ENCODE peak calls at places on chromosome 1, in ten cellular contexts. One of them, this sample, is unnamed.

GRCh38 chr1:12549106-12549459 is 68.9 kb downstream of the DHRS3 start:
- DNase-seq in GM10248: no peak
- DNase-seq in GM12865: no peak
- DNase-seq in lower lobe of right lung: peak; percentile 49
- DNase-seq in fibroblast of lung: peak; percentile 22
- DNase-seq in WTC11: no peak
- DNase-seq in AG09319: no peak
- DNase-seq in AG09309: no peak
- DNase-seq in GM06990: no peak
- DNase-seq in brain microvascular endothelial cell: peak; percentile 83
- DNase-seq in this sample: no peak

GRCh38 chr1:14924012-14924452 is 229.5 kb upstream of the TMEM51 start:
- DNase-seq in GM10248: peak; percentile 74
- DNase-seq in GM12865: peak; percentile 45
- DNase-seq in lower lobe of right lung: peak; percentile 89
- DNase-seq in fibroblast of lung: peak; percentile 61
- DNase-seq in WTC11: peak; percentile 51
- DNase-seq in AG09319: peak; percentile 60
- DNase-seq in AG09309: no peak
- DNase-seq in GM06990: peak; percentile 35
- DNase-seq in brain microvascular endothelial cell: no peak
- DNase-seq in this sample: peak; percentile 32

GRCh38 chr1:244082969-244083368 is 31.9 kb downstream of the ZBTB18 start:
- DNase-seq in GM10248: no peak
- DNase-seq in GM12865: no peak
- DNase-seq in lower lobe of right lung: no peak
- DNase-seq in fibroblast of lung: no peak
- DNase-seq in WTC11: no peak
- DNase-seq in AG09319: no peak
- DNase-seq in AG09309: no peak
- DNase-seq in GM06990: no peak
- DNase-seq in brain microvascular endothelial cell: no peak
- DNase-seq in this sample: no peak

GRCh38 chr1:24918370-24918769 is 11.7 kb downstream of the RUNX3 start:
- DNase-seq in GM10248: no peak
- DNase-seq in GM12865: no peak
- DNase-seq in lower lobe of right lung: no peak
- DNase-seq in fibroblast of lung: no peak
- DNase-seq in WTC11: no peak
- DNase-seq in AG09319: no peak
- DNase-seq in AG09309: no peak
- DNase-seq in GM06990: no peak
- DNase-seq in brain microvascular endothelial cell: no peak
- DNase-seq in this sample: no peak

GRCh38 chr1:902023-902422 is 21.7 kb upstream of the SAMD11 start:
- DNase-seq in GM10248: peak; percentile 11
- DNase-seq in GM12865: peak; percentile 0
- DNase-seq in lower lobe of right lung: no peak
- DNase-seq in fibroblast of lung: no peak
- DNase-seq in WTC11: no peak
- DNase-seq in AG09319: no peak
- DNase-seq in AG09309: no peak
- DNase-seq in GM06990: no peak
- DNase-seq in brain microvascular endothelial cell: no peak
- DNase-seq in this sample: no peak

GRCh38 chr1:110460253-110461220 is 9.6 kb downstream of the PROK1 start:
- DNase-seq in GM10248: peak; percentile 82
- DNase-seq in GM12865: peak; percentile 81
- DNase-seq in lower lobe of right lung: no peak
- DNase-seq in fibroblast of lung: peak; percentile 80
- DNase-seq in WTC11: peak; percentile 88
- DNase-seq in AG09319: peak; percentile 54
- DNase-seq in AG09309: peak; percentile 54
- DNase-seq in GM06990: peak; percentile 29
- DNase-seq in brain microvascular endothelial cell: peak; percentile 76
- DNase-seq in this sample: peak; percentile 92

GRCh38 chr1:218171302-218171893 is 113.7 kb upstream of the RRP15 start:
- DNase-seq in GM10248: peak; percentile 14
- DNase-seq in GM12865: peak; percentile 28
- DNase-seq in lower lobe of right lung: no peak
- DNase-seq in fibroblast of lung: peak; percentile 69
- DNase-seq in WTC11: no peak
- DNase-seq in AG09319: peak; percentile 2
- DNase-seq in AG09309: peak; percentile 7
- DNase-seq in GM06990: no peak
- DNase-seq in brain microvascular endothelial cell: no peak
- DNase-seq in this sample: no peak

GRCh38 chr1:156833598-156833997 is 16.9 kb upstream of the SH2D2A start:
- DNase-seq in GM10248: no peak
- DNase-seq in GM12865: peak; percentile 29
- DNase-seq in lower lobe of right lung: no peak
- DNase-seq in fibroblast of lung: no peak
- DNase-seq in WTC11: no peak
- DNase-seq in AG09319: no peak
- DNase-seq in AG09309: no peak
- DNase-seq in GM06990: no peak
- DNase-seq in brain microvascular endothelial cell: no peak
- DNase-seq in this sample: no peak

GRCh38 chr1:84776639-84777038 is 86.4 kb upstream of the SSX2IP start:
- DNase-seq in GM10248: no peak
- DNase-seq in GM12865: no peak
- DNase-seq in lower lobe of right lung: no peak
- DNase-seq in fibroblast of lung: no peak
- DNase-seq in WTC11: no peak
- DNase-seq in AG09319: no peak
- DNase-seq in AG09309: peak; percentile 52
- DNase-seq in GM06990: no peak
- DNase-seq in brain microvascular endothelial cell: no peak
- DNase-seq in this sample: no peak

GRCh38 chr1:42978317-42979036 is 19.8 kb upstream of the SLC2A1 start:
- DNase-seq in GM10248: no peak
- DNase-seq in GM12865: no peak
- DNase-seq in lower lobe of right lung: no peak
- DNase-seq in fibroblast of lung: no peak
- DNase-seq in WTC11: no peak
- DNase-seq in AG09319: no peak
- DNase-seq in AG09309: no peak
- DNase-seq in GM06990: no peak
- DNase-seq in brain microvascular endothelial cell: peak; percentile 51
- DNase-seq in this sample: no peak

GRCh38 chr1:62025154-62025553 is 169.5 kb upstream of the L1TD1 start:
- DNase-seq in GM10248: no peak
- DNase-seq in GM12865: no peak
- DNase-seq in lower lobe of right lung: no peak
- DNase-seq in fibroblast of lung: no peak
- DNase-seq in WTC11: no peak
- DNase-seq in AG09319: no peak
- DNase-seq in AG09309: no peak
- DNase-seq in GM06990: no peak
- DNase-seq in brain microvascular endothelial cell: no peak
- DNase-seq in this sample: no peak

GRCh38 chr1:11041048-11041447 is 6.0 kb downstream of the MASP2 start:
- DNase-seq in GM10248: no peak
- DNase-seq in GM12865: no peak
- DNase-seq in lower lobe of right lung: no peak
- DNase-seq in fibroblast of lung: no peak
- DNase-seq in WTC11: no peak
- DNase-seq in AG09319: no peak
- DNase-seq in AG09309: no peak
- DNase-seq in GM06990: no peak
- DNase-seq in brain microvascular endothelial cell: no peak
- DNase-seq in this sample: no peak

GRCh38 chr1:210292276-210292851 is 36.3 kb upstream of the HHAT start:
- DNase-seq in GM10248: peak; percentile 64
- DNase-seq in GM12865: no peak
- DNase-seq in lower lobe of right lung: peak; percentile 87
- DNase-seq in fibroblast of lung: no peak
- DNase-seq in WTC11: peak; percentile 84
- DNase-seq in AG09319: peak; percentile 25
- DNase-seq in AG09309: no peak
- DNase-seq in GM06990: peak; percentile 28
- DNase-seq in brain microvascular endothelial cell: no peak
- DNase-seq in this sample: peak; percentile 60

GRCh38 chr1:55214903-55215193 is 316 bp downstream of the USP24 start:
- DNase-seq in GM10248: no peak
- DNase-seq in GM12865: no peak
- DNase-seq in lower lobe of right lung: peak; percentile 58
- DNase-seq in fibroblast of lung: peak; percentile 53
- DNase-seq in WTC11: peak; percentile 48
- DNase-seq in AG09319: no peak
- DNase-seq in AG09309: no peak
- DNase-seq in GM06990: no peak
- DNase-seq in brain microvascular endothelial cell: peak; percentile 20
- DNase-seq in this sample: peak; percentile 44

GRCh38 chr1:230067441-230067870 is 418 bp downstream of the GALNT2 start:
- DNase-seq in GM10248: peak; percentile 35
- DNase-seq in GM12865: peak; percentile 25
- DNase-seq in lower lobe of right lung: peak; percentile 57
- DNase-seq in fibroblast of lung: peak; percentile 61
- DNase-seq in WTC11: peak; percentile 37
- DNase-seq in AG09319: no peak
- DNase-seq in AG09309: no peak
- DNase-seq in GM06990: peak; percentile 43
- DNase-seq in brain microvascular endothelial cell: no peak
- DNase-seq in this sample: peak; percentile 28

GRCh38 chr1:199909137-199909536 is 118.4 kb upstream of the NR5A2 start:
- DNase-seq in GM10248: no peak
- DNase-seq in GM12865: no peak
- DNase-seq in lower lobe of right lung: no peak
- DNase-seq in fibroblast of lung: no peak
- DNase-seq in WTC11: no peak
- DNase-seq in AG09319: no peak
- DNase-seq in AG09309: no peak
- DNase-seq in GM06990: no peak
- DNase-seq in brain microvascular endothelial cell: no peak
- DNase-seq in this sample: no peak

DNA sequence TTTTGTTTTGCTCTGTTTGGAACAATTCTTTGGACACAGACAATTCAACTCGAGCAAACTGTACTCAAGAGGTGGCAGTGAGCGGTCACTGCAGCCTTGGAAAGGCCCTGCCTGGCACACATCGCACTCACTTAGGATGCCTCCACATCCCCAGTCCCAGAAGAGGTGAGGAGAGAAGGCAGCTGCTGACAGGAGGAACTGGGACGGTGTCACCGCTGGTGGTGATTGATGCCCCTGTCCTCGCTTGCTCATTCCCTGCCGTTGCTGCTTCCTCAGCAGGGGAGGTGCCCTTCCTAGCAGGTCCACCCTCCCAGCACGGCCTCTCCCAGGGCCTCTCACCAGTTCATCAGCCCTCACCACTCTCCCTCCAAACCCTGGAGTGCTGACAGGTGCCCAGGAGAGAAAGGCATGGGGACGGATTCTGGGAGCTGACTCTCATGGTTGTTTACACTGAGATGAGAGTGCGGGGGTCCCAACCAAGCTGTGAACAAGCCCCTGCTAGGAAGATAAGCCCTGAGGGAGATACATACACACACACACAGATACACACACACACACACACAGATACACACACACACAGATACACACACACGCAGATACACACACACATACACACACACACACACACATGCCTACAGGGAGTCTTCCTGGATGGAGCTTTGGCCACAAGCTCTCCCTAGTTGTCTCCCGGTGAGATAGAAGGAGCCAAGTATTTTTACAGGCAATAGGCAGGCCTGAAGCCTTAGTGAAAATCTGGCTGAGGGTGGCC is 101.1 kb downstream of the CDC7 start:
- DNase-seq in GM10248: no peak
- DNase-seq in GM12865: no peak
- DNase-seq in lower lobe of right lung: no peak
- DNase-seq in fibroblast of lung: no peak
- DNase-seq in WTC11: no peak
- DNase-seq in AG09319: no peak
- DNase-seq in AG09309: no peak
- DNase-seq in GM06990: no peak
- DNase-seq in brain microvascular endothelial cell: no peak
- DNase-seq in this sample: no peak
- TF ChIP-seq CTCF in GM10248: no peak
- TF ChIP-seq CTCF in GM12865: no peak
- TF ChIP-seq CTCF in lower lobe of right lung: no peak
- TF ChIP-seq CTCF in fibroblast of lung: no peak
- TF ChIP-seq CTCF in WTC11: no peak
- TF ChIP-seq CTCF in AG09319: no peak
- TF ChIP-seq CTCF in AG09309: no peak
- TF ChIP-seq CTCF in GM06990: no peak
- TF ChIP-seq CTCF in brain microvascular endothelial cell: no peak
- TF ChIP-seq CTCF in this sample: no peak

GRCh38 chr1:248404024-248404423 is 1.2 kb downstream of the OR2T1 start:
- DNase-seq in GM10248: no peak
- DNase-seq in GM12865: peak; percentile 33
- DNase-seq in lower lobe of right lung: no peak
- DNase-seq in fibroblast of lung: no peak
- DNase-seq in WTC11: no peak
- DNase-seq in AG09319: no peak
- DNase-seq in AG09309: no peak
- DNase-seq in GM06990: peak; percentile 57
- DNase-seq in brain microvascular endothelial cell: no peak
- DNase-seq in this sample: no peak
- TF ChIP-seq CTCF in GM10248: no peak
- TF ChIP-seq CTCF in GM12865: peak; percentile 15
- TF ChIP-seq CTCF in lower lobe of right lung: no peak
- TF ChIP-seq CTCF in fibroblast of lung: no peak
- TF ChIP-seq CTCF in WTC11: no peak
- TF ChIP-seq CTCF in AG09319: no peak
- TF ChIP-seq CTCF in AG09309: no peak
- TF ChIP-seq CTCF in GM06990: peak; percentile 31
- TF ChIP-seq CTCF in brain microvascular endothelial cell: no peak
- TF ChIP-seq CTCF in this sample: no peak

GRCh38 chr1:216111842-216112241 is 311.4 kb downstream of the USH2A start:
- DNase-seq in GM10248: no peak
- DNase-seq in GM12865: no peak
- DNase-seq in lower lobe of right lung: no peak
- DNase-seq in fibroblast of lung: peak; percentile 23
- DNase-seq in WTC11: no peak
- DNase-seq in AG09319: no peak
- DNase-seq in AG09309: no peak
- DNase-seq in GM06990: no peak
- DNase-seq in brain microvascular endothelial cell: no peak
- DNase-seq in this sample: no peak
- TF ChIP-seq CTCF in GM10248: no peak
- TF ChIP-seq CTCF in GM12865: no peak
- TF ChIP-seq CTCF in lower lobe of right lung: no peak
- TF ChIP-seq CTCF in fibroblast of lung: no peak
- TF ChIP-seq CTCF in WTC11: no peak
- TF ChIP-seq CTCF in AG09319: peak; percentile 27
- TF ChIP-seq CTCF in AG09309: no peak
- TF ChIP-seq CTCF in GM06990: no peak
- TF ChIP-seq CTCF in brain microvascular endothelial cell: peak; percentile 6
- TF ChIP-seq CTCF in this sample: no peak

DNA sequence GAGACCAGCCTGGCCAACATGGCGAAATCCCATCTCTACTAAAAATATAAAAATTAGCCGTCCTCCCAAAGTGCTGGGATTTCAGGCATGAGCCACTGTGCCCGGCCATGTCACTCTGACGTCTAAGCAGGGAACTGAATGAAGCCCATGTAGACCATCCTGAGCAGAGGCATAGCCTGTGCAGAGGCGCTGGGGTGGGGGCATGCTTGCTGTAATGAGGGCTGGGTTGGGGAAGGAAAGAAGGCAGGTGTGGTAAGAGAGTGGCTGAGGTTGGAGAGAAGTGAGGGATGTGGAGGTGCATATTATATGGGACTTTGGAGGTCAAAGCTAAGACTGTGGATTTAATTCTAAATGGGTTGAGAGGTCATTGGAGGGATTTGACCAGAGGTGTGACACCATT is 47.1 kb upstream of the SCMH1 start:
- DNase-seq in GM10248: no peak
- DNase-seq in GM12865: no peak
- DNase-seq in lower lobe of right lung: no peak
- DNase-seq in fibroblast of lung: no peak
- DNase-seq in WTC11: no peak
- DNase-seq in AG09319: no peak
- DNase-seq in AG09309: no peak
- DNase-seq in GM06990: no peak
- DNase-seq in brain microvascular endothelial cell: no peak
- DNase-seq in this sample: no peak
- TF ChIP-seq CTCF in GM10248: no peak
- TF ChIP-seq CTCF in GM12865: no peak
- TF ChIP-seq CTCF in lower lobe of right lung: no peak
- TF ChIP-seq CTCF in fibroblast of lung: no peak
- TF ChIP-seq CTCF in WTC11: no peak
- TF ChIP-seq CTCF in AG09319: no peak
- TF ChIP-seq CTCF in AG09309: no peak
- TF ChIP-seq CTCF in GM06990: no peak
- TF ChIP-seq CTCF in brain microvascular endothelial cell: no peak
- TF ChIP-seq CTCF in this sample: no peak